ENCODE peak calls at places on chromosomes 5 and 9, in five cellular contexts. H, N, O, C and B are unnamed samples.

GRCh38 chr5:10484774-10485141 is 43.1 kb downstream of the ROPN1L start:
- DNase-seq in H (no peak), N (no peak), O (no peak), C (no peak), B (no peak)

GRCh38 chr9:85332487-85332886 is 409.3 kb downstream of the AGTPBP1 start:
- DNase-seq in H (peak; percentile 33), N (no peak), O (peak; percentile 2), C (no peak), B (no peak)

GRCh38 chr5:74866653-74867162 is 521 bp upstream of the FAM169A start:
- DNase-seq in H (peak; percentile 46), N (no peak), O (no peak), C (no peak), B (no peak)

GRCh38 chr9:71663216-71663615 is 105.1 kb downstream of the CEMIP2 start:
- DNase-seq in H (no peak), N (peak; percentile 25), O (no peak), C (no peak), B (no peak)

GRCh38 chr9:110208031-110208430 is at the start of gene C9orf152:
- DNase-seq in H (no peak), N (no peak), O (no peak), C (no peak), B (no peak)

GRCh38 chr9:137278061-137278912 is 761 bp downstream of the TOR4A start:
- DNase-seq in H (no peak), N (peak; percentile 44), O (no peak), C (no peak), B (peak; percentile 24)

GRCh38 chr5:131589510-131590348 is 45.3 kb downstream of the RAPGEF6 start:
- DNase-seq in H (peak; percentile 77), N (peak; percentile 70), O (peak; percentile 63), C (no peak), B (no peak)

GRCh38 chr5:135135530-135136201 is 101.6 kb upstream of the PITX1 start:
- DNase-seq in H (no peak), N (peak; percentile 31), O (no peak), C (peak; percentile 62), B (no peak)

GRCh38 chr5:164350236-164350635 is 844.8 kb downstream of the MAT2B start:
- DNase-seq in H (no peak), N (no peak), O (no peak), C (no peak), B (no peak)

GRCh38 chr9:120386390-120387131 is 193.4 kb downstream of the CDK5RAP2 start:
- DNase-seq in H (peak; percentile 40), N (peak; percentile 37), O (no peak), C (peak; percentile 65), B (no peak)

GRCh38 chr5:145887976-145888574 is 15.3 kb upstream of the GRXCR2 start:
- DNase-seq in H (peak; percentile 43), N (peak; percentile 69), O (peak; percentile 66), C (peak; percentile 71), B (no peak)

GRCh38 chr9:99824378-99825157 is 2.9 kb downstream of the NR4A3 start:
- DNase-seq in H (peak; percentile 88), N (peak; percentile 29), O (no peak), C (no peak), B (peak; percentile 58)

GRCh38 chr5:65721050-65721774 is 697 bp downstream of the SGTB start:
- DNase-seq in H (peak; percentile 46), N (peak; percentile 85), O (peak; percentile 65), C (peak; percentile 84), B (no peak)

GRCh38 chr9:131254107-131254491 is 22.2 kb downstream of the FAM78A start:
- DNase-seq in H (no peak), N (no peak), O (no peak), C (no peak), B (no peak)

GRCh38 chr9:132226571-132227430 is 64.9 kb downstream of the NTNG2 start:
- DNase-seq in H (no peak), N (no peak), O (no peak), C (no peak), B (no peak)

GRCh38 chr9:106675780-106676179 is 187.2 kb upstream of the ZNF462 start:
- DNase-seq in H (no peak), N (no peak), O (no peak), C (peak; percentile 52), B (no peak)

GRCh38 chr5:119063579-119064379 is 7.1 kb upstream of the DMXL1 start:
- DNase-seq in H (no peak), N (peak; percentile 17), O (no peak), C (no peak), B (peak; percentile 2)

GRCh38 chr5:135238622-135239460 is 160.2 kb downstream of the MACROH2A1 start:
- DNase-seq in H (no peak), N (no peak), O (no peak), C (peak; percentile 47), B (no peak)

GRCh38 chr9:19223724-19224123 is 6.8 kb upstream of the DENND4C start:
- DNase-seq in H (no peak), N (no peak), O (no peak), C (no peak), B (no peak)